ENCODE peak calls at places on chromosomes 16 and 17, in nine cellular contexts. E is left ventricle myocardium inferior; F is esophagus muscularis mucosa; N is heart left ventricle; P is Caco-2; K is colonic mucosa; R is upper lobe of right lung; H is HAP-1; I is effector memory CD4-positive, alpha-beta T cell. C is an unnamed sample. For H3K9me3, the result is how much of the 10 kb centered on the place peaks cover.

GRCh38 chr17:19248923-19249574 is 11.9 kb downstream of the EPN2 start:
- DNase-seq in R (peak), H (peak), F (no peak), E (peak), P (no peak), I (no peak), N (peak), K (no peak), C (no peak)

GRCh38 chr17:81291662-81292061 is 3.4 kb downstream of the SLC38A10 start:
- DNase-seq in I (peak), K (peak), H (peak), P (peak), E (peak), F (no peak), R (peak), N (peak), C (peak)

GRCh38 chr17:61487668-61488595 is 35.7 kb downstream of the TBX4 start:
- DNase-seq in K (no peak), E (no peak), P (no peak), R (no peak), H (no peak), I (no peak), F (no peak), N (no peak), C (no peak)

GRCh38 chr17:81009124-81009523 is 17.5 kb downstream of the CHMP6 start:
- DNase-seq in N (no peak), P (no peak), I (no peak), K (no peak), R (peak), F (no peak), H (no peak), E (no peak), C (no peak)

GRCh38 chr16:84356591-84357116 is 11.7 kb upstream of the ATP2C2 start:
- DNase-seq in E (no peak), F (no peak), H (no peak), R (no peak), K (peak), N (no peak), I (no peak), P (peak), C (no peak)

GRCh38 chr17:2792541-2793169 is 3.6 kb upstream of the RAP1GAP2 start:
- DNase-seq in N (no peak), F (no peak), R (no peak), I (peak), P (no peak), H (no peak), K (no peak), E (no peak), C (no peak)

GRCh38 chr17:52155301-52155700 is 3.2 kb downstream of the CA10 start:
- DNase-seq in H (no peak), I (no peak), R (no peak), E (no peak), F (no peak), P (no peak), K (no peak), N (no peak), C (no peak)

GRCh38 chr16:89314858-89315257 is 97.4 kb downstream of the ZNF778 start:
- DNase-seq in I (no peak), N (no peak), E (no peak), P (no peak), F (no peak), R (no peak), H (no peak), K (no peak), C (no peak)

GRCh38 chr17:82536220-82537201 is 17.0 kb downstream of the FOXK2 start:
- DNase-seq in P (no peak), F (no peak), R (no peak), H (peak), K (peak), E (peak), N (no peak), I (no peak), C (no peak)

GRCh38 chr16:80319181-80319580 is 221.6 kb upstream of the DYNLRB2 start:
- DNase-seq in I (no peak), F (no peak), H (no peak), P (peak), R (no peak), K (no peak), E (no peak), N (no peak), C (no peak)

GRCh38 chr16:57797526-57798266 is 4.6 kb downstream of the KIFC3 start:
- DNase-seq in R (peak), P (peak), E (no peak), K (peak), N (peak), I (no peak), H (no peak), F (no peak), C (no peak)

GRCh38 chr17:54521137-54521536 is 379.5 kb upstream of the TOM1L1 start:
- DNase-seq in P (no peak), H (no peak), F (no peak), E (no peak), R (no peak), N (no peak), K (no peak), I (no peak), C (no peak)

GRCh38 chr16:35562471-35562870 is 2103.1 kb downstream of the TP53TG3F start:
- DNase-seq in H (no peak), F (no peak), R (no peak), P (no peak), K (no peak), N (no peak), E (no peak), I (no peak), C (no peak)
- H3K9me3 ChIP-seq in H (under half), F (under half), R (under half), P (under half), K (under half), N (under half), E (under half), I (under half), C (under half)

GRCh38 chr16:1734816-1735215 is 28.8 kb downstream of the MAPK8IP3 start:
- DNase-seq in K (no peak), E (no peak), N (no peak), R (no peak), H (no peak), F (no peak), P (no peak), I (no peak), C (no peak)
- H3K9me3 ChIP-seq in K (under half), E (under half), N (under half), R (under half), H (under half), F (under half), P (under half), I (under half), C (under half)

GRCh38 chr16:78992001-78992400 is 608.5 kb downstream of the MAF start:
- DNase-seq in P (no peak), N (no peak), R (no peak), F (no peak), K (no peak), I (no peak), H (no peak), E (no peak), C (no peak)
- H3K9me3 ChIP-seq in P (under half), N (under half), R (under half), F (under half), K (under half), I (under half), H (under half), E (under half), C (under half)

GRCh38 chr16:35497399-35497798 is 2038.0 kb downstream of the TP53TG3F start:
- DNase-seq in I (no peak), H (no peak), K (no peak), N (no peak), P (no peak), E (no peak), R (no peak), F (no peak), C (no peak)
- H3K9me3 ChIP-seq in I (under half), H (under half), K (under half), N (under half), P (under half), E (under half), R (under half), F (under half), C (under half)

GRCh38 chr17:46894024-46894423 is 28.9 kb upstream of the GOSR2 start:
- DNase-seq in K (no peak), H (no peak), F (no peak), N (no peak), P (no peak), I (no peak), R (no peak), E (no peak), C (no peak)

GRCh38 chr17:46890638-46891037 is 32.3 kb upstream of the GOSR2 start:
- DNase-seq in E (no peak), H (no peak), I (no peak), R (no peak), K (no peak), F (no peak), P (no peak), N (no peak), C (no peak)

GRCh38 chr17:46889992-46890564 is 32.9 kb upstream of the GOSR2 start:
- DNase-seq in E (no peak), H (no peak), R (no peak), I (no peak), K (no peak), N (no peak), F (no peak), P (no peak), C (no peak)

GRCh38 chr17:46894476-46895151 is 28.3 kb upstream of the GOSR2 start:
- DNase-seq in R (no peak), F (no peak), P (no peak), H (no peak), N (no peak), E (no peak), I (no peak), K (no peak), C (no peak)

DNA sequence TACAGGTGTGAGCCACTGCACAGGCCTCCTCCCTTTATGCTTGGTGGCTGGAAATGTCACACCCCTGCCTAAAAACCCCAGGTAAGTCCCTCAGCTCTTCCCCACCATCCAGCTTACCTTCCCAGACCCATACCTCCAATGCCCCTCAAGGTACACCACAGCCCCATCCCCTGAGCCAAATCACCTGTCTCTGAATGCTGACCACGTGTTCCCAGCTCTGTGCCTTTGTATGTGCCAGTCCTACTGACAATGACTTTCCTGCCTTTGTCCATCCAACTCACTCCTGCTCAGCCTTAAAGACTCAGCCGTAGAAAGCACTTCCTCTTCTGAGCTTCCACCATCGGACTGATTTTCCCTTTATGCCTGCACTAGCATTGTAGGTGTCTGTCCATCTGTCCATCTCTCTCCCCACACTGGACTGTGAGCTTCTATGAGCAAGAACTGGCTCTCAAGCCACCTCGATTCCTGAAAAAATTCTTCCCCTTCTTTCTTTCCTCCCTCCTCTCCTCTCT is 30.7 kb upstream of the GOSR2 start:
- DNase-seq in H (no peak), P (no peak), E (no peak), F (no peak), R (no peak), I (no peak), K (no peak), N (no peak), C (no peak)
- H3K9me3 ChIP-seq in H (under half), P (under half), E (under half), F (under half), R (under half), I (under half), K (under half), N (under half), C (under half)

GRCh38 chr17:70862295-70862694 is 693.0 kb downstream of the KCNJ2 start:
- DNase-seq in I (no peak), K (no peak), P (no peak), F (no peak), E (no peak), N (no peak), R (no peak), H (no peak), C (no peak)
- H3K9me3 ChIP-seq in I (under half), K (under half), P (under half), F (under half), E (under half), N (under half), R (under half), H (under half), C (under half)

C was measured in CD4-positive, CD25-positive, alpha-beta regulatory T cell.